ENCODE peak calls at places on chromosomes 13 and 19, in seven cellular contexts. Q is NT2/D1; I is GM04504; G is stimulated activated CD4-positive, alpha-beta T cell treated with anti-CD3 and anti-CD28 coated beads, TNF-alpha, amount 100 ng/mL, for 4 hours; W is stimulated activated CD8-positive, alpha-beta memory T cell treated with anti-CD3 and anti-CD28 coated beads, Interleukin-15, amount 100 ng/mL, for 24 hours; S is foreskin fibroblast; J is HFFc6. E is an unnamed sample.
A peak's percentile ranks its signal among the peaks of the same experiment; 100 is the strongest.

GRCh38 chr19:46753420-46754155 is 7.3 kb upstream of the STRN4 start:
- DNase-seq in Q (no peak), I (no peak), G (peak; percentile 41), W (no peak), S (peak; percentile 49), J (no peak), E (peak; percentile 74)

GRCh38 chr19:35738887-35739229 is 3.4 kb downstream of the IGFLR1 start:
- DNase-seq in Q (no peak), I (no peak), G (no peak), W (no peak), S (no peak), J (no peak), E (no peak)

GRCh38 chr19:40586611-40587010 is 9.9 kb downstream of the SHKBP1 start:
- DNase-seq in Q (no peak), I (no peak), G (no peak), W (no peak), S (no peak), J (no peak), E (no peak)

GRCh38 chr13:91134773-91135124 is 212.7 kb upstream of the MIR17HG start:
- DNase-seq in Q (no peak), I (no peak), G (no peak), W (no peak), S (no peak), J (no peak), E (no peak)

GRCh38 chr19:20273376-20273775 is 106.4 kb downstream of the ZNF486 start:
- DNase-seq in Q (no peak), I (no peak), G (no peak), W (no peak), S (no peak), J (no peak), E (no peak)

GRCh38 chr13:85993567-85993966 is 194.3 kb upstream of the SLITRK6 start:
- DNase-seq in Q (no peak), I (no peak), G (no peak), W (no peak), S (no peak), J (no peak), E (no peak)

GRCh38 chr19:13847033-13847899 is 29.7 kb upstream of the NANOS3 start:
- DNase-seq in Q (peak; percentile 91), I (peak; percentile 86), G (peak; percentile 80), W (peak; percentile 71), S (peak; percentile 98), J (peak; percentile 88), E (peak; percentile 97)

GRCh38 chr13:50224534-50224933 is 209.3 kb downstream of the KCNRG start:
- DNase-seq in Q (no peak), I (no peak), G (no peak), W (no peak), S (peak; percentile 61), J (no peak), E (no peak)

GRCh38 chr13:58619396-58620113 is 988.0 kb downstream of the PCDH17 start:
- DNase-seq in Q (no peak), I (no peak), G (no peak), W (no peak), S (no peak), J (no peak), E (peak; percentile 29)

GRCh38 chr19:18895038-18895827 is 725 bp downstream of the CERS1 start:
- DNase-seq in Q (peak; percentile 67), I (no peak), G (no peak), W (no peak), S (peak; percentile 63), J (peak; percentile 13), E (no peak)

GRCh38 chr13:84096221-84096620 is 213.9 kb upstream of the SLITRK1 start:
- DNase-seq in Q (no peak), I (no peak), G (no peak), W (no peak), S (peak; percentile 1), J (peak; percentile 35), E (no peak)

GRCh38 chr19:37506387-37507166 is at the start of gene ZNF793:
- DNase-seq in Q (peak; percentile 59), I (peak; percentile 47), G (peak; percentile 65), W (peak; percentile 59), S (peak; percentile 80), J (peak; percentile 56), E (peak; percentile 15)

GRCh38 chr13:23848639-23849282 is 40.4 kb downstream of the MIPEP start:
- DNase-seq in Q (no peak), I (no peak), G (no peak), W (no peak), S (no peak), J (no peak), E (no peak)

GRCh38 chr13:82879921-82880320 is 1002.4 kb downstream of the SLITRK1 start:
- DNase-seq in Q (no peak), I (no peak), G (no peak), W (no peak), S (no peak), J (no peak), E (no peak)

GRCh38 chr13:85969331-85969730 is 170.1 kb upstream of the SLITRK6 start:
- DNase-seq in Q (no peak), I (no peak), G (no peak), W (no peak), S (no peak), J (no peak), E (no peak)

GRCh38 chr19:35265126-35265995 is 3.4 kb upstream of the USF2 start:
- DNase-seq in Q (no peak), I (no peak), G (no peak), W (no peak), S (no peak), J (no peak), E (no peak)

GRCh38 chr13:53198017-53198416 is 169.4 kb downstream of the OLFM4 start:
- DNase-seq in Q (no peak), I (no peak), G (no peak), W (no peak), S (no peak), J (no peak), E (peak; percentile 39)

GRCh38 chr19:2569596-2570465 is 93.9 kb downstream of the GADD45B start:
- DNase-seq in Q (no peak), I (no peak), G (no peak), W (no peak), S (no peak), J (no peak), E (no peak)

GRCh38 chr13:105655046-105655445 is 880.4 kb downstream of the EFNB2 start:
- DNase-seq in Q (no peak), I (peak; percentile 1), G (no peak), W (no peak), S (peak; percentile 82), J (no peak), E (no peak)

GRCh38 chr13:48415516-48415915 is 2.6 kb upstream of the LPAR6 start:
- DNase-seq in Q (no peak), I (no peak), G (no peak), W (no peak), S (no peak), J (no peak), E (no peak)

GRCh38 chr13:113836917-113837553 is 26.8 kb downstream of the GAS6 start:
- DNase-seq in Q (no peak), I (peak; percentile 79), G (no peak), W (no peak), S (peak; percentile 90), J (peak; percentile 92), E (peak; percentile 29)

E was measured in A673.